ENCODE peak calls at places on chromosomes 2 and 18, in five cellular contexts. G, W, V, Q and B are unnamed samples. For H3K4me1, the result is how much of the 10 kb centered on the place peaks cover.

GRCh38 chr2:188833331-188833730 is 140.8 kb upstream of the COL3A1 start:
- DNase-seq in V (no peak), Q (no peak), G (no peak), W (no peak), B (no peak)

GRCh38 chr2:99771691-99772333 is 282.0 kb upstream of the REV1 start:
- DNase-seq in V (no peak), G (no peak), W (no peak), Q (no peak), B (no peak)

GRCh38 chr2:36178384-36178783 is 177.2 kb upstream of the CRIM1 start:
- DNase-seq in W (no peak), G (no peak), V (no peak), Q (peak), B (no peak)

GRCh38 chr2:28355521-28356094 is 37.0 kb upstream of the FOSL2 start:
- DNase-seq in V (peak), G (peak), W (no peak), Q (no peak), B (no peak)

GRCh38 chr18:42053188-42053781 is 98.3 kb downstream of the PIK3C3 start:
- DNase-seq in V (peak), G (peak), W (peak), Q (peak), B (peak)

GRCh38 chr2:27891820-27892105 is 1.2 kb downstream of the BABAM2 start:
- DNase-seq in Q (peak), V (no peak), G (no peak), W (no peak), B (no peak)

GRCh38 chr2:113105047-113105446 is 22.4 kb upstream of the IL1RN start:
- DNase-seq in Q (peak), G (no peak), W (no peak), V (no peak), B (no peak)

GRCh38 chr2:169479257-169480078 is at the start of gene BBS5:
- DNase-seq in Q (peak), V (peak), W (peak), G (peak), B (peak)

GRCh38 chr2:232886632-232887031 is 16.6 kb downstream of the SNORC start:
- DNase-seq in G (no peak), Q (no peak), W (no peak), V (no peak), B (no peak)

GRCh38 chr18:78069784-78070664 is 820.4 kb downstream of the GALR1 start:
- DNase-seq in W (no peak), Q (no peak), G (peak), V (no peak), B (no peak)

GRCh38 chr2:207015901-207016300 is 76.6 kb downstream of the CPO start:
- DNase-seq in Q (no peak), G (no peak), V (no peak), W (no peak), B (no peak)

GRCh38 chr2:174901075-174901474 is 104.1 kb downstream of the CHN1 start:
- DNase-seq in Q (no peak), W (no peak), G (no peak), V (no peak), B (no peak)

GRCh38 chr2:64675860-64676259 is 22.1 kb upstream of the SERTAD2 start:
- DNase-seq in Q (peak), W (no peak), G (no peak), V (peak), B (peak)

GRCh38 chr2:46846454-46846990 is 69.1 kb downstream of the MCFD2 start:
- DNase-seq in V (no peak), G (no peak), Q (no peak), W (no peak), B (no peak)

GRCh38 chr2:46845542-46846453 is 69.8 kb downstream of the MCFD2 start:
- DNase-seq in W (no peak), Q (no peak), G (peak), V (no peak), B (peak)

GRCh38 chr2:46842876-46843275 is 72.7 kb downstream of the MCFD2 start:
- DNase-seq in W (no peak), Q (no peak), G (no peak), V (no peak), B (no peak)

GRCh38 chr2:46844034-46844433 is 71.6 kb downstream of the MCFD2 start:
- DNase-seq in G (no peak), W (no peak), Q (no peak), V (no peak), B (no peak)

DNA sequence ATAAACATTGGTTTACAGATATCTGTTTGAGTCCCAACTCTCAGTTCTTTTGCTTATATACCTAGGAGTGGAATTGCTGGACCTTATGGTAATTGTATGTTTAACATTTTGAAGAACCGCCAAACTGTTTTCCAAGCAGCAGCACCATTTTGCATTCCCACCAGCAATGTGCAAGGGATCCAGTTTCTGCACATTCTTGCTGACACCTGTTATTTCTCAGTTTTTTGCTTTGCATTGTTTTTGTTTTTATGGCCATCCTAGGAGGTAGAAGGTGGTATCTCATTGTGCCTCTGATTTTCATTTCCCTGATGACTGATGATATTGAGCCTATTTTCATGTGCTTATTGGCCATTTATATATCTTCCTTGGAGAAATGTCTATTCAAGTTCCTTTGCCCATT is 71.2 kb downstream of the MCFD2 start:
- DNase-seq in V (no peak), W (no peak), G (no peak), Q (no peak), B (no peak)
- H3K4me1 ChIP-seq in V (under half), W (under half), G (under half), Q (under half), B (under half)

DNA sequence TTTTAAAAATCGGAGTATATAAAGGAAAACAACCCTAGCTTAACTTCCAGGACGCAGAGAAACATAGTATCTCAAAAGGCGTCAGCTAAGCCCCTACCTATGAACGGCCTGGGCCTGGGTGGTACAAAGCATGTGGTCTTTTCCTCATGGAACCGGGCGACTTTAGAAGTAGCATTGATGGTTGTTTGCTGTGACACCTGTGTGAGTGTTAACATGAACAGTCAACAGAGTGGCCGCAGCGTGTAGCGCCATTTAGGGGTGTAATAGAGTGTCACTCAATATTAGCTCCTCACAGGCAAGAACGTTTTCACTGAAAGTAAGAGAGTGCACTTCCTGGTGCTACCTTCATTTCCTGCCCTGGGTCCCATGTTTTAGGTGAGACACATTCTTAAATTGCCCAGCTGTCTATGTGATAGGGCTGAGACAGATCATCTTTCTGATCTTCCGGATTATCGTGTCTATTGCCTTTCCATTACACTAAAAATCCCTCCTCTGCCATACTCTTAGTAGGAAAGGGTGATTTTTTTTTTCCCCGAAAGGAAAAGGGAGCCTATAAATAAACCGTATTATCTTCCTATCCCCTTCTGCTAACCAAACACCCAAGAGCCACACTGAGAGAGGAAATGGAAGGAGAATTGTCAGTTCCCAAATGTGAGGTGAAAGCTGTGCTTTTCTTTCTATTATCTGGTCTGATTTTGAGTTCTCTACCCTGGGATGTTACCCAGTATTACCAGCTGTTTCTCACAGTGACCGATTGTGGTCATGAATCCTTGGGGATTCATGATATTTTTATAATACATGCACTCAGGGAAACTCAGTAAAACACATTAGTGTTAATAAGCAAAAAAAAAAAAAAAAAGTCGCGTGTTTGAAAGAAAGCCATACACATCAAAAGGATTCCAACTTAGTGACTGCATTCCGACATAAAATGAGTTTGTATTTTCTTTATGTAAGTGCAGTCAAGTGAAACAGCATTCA is 1.4 kb downstream of the GORASP2 start:
- DNase-seq in Q (peak), V (peak), G (peak), W (peak), B (peak)
- H3K4me1 ChIP-seq in Q (under half), V (under half), G (under half), W (under half), B (under half)

GRCh38 chr2:241321033-241321432 is 5.3 kb downstream of the SEPTIN2 start:
- DNase-seq in W (no peak), V (no peak), Q (no peak), G (no peak), B (no peak)

GRCh38 chr2:241324775-241325174 is 9.1 kb downstream of the SEPTIN2 start:
- DNase-seq in G (no peak), W (no peak), V (no peak), Q (no peak), B (no peak)

GRCh38 chr2:241321911-241322310 is 6.2 kb downstream of the SEPTIN2 start:
- DNase-seq in Q (no peak), V (no peak), W (no peak), G (no peak), B (no peak)

GRCh38 chr2:241325257-241325656 is 9.5 kb downstream of the SEPTIN2 start:
- DNase-seq in W (no peak), V (no peak), G (no peak), Q (no peak), B (no peak)

GRCh38 chr2:241323777-241324176 is 8.1 kb downstream of the SEPTIN2 start:
- DNase-seq in V (no peak), G (no peak), Q (no peak), W (no peak), B (no peak)
- H3K4me1 ChIP-seq in V (under half), G (under half), Q (under half), W (under half), B (under half)

GRCh38 chr2:235005603-235006259 is 53.9 kb downstream of the SH3BP4 start:
- DNase-seq in G (no peak), W (no peak), Q (no peak), V (no peak), B (no peak)
- H3K4me1 ChIP-seq in G (under half), W (under half), Q (under half), V (half or more), B (under half)

GRCh38 chr2:37579314-37579713 is 92.1 kb downstream of the CDC42EP3 start:
- DNase-seq in W (no peak), G (no peak), Q (no peak), V (no peak), B (no peak)

GRCh38 chr2:37582371-37582770 is 89.1 kb downstream of the CDC42EP3 start:
- DNase-seq in W (no peak), Q (no peak), G (no peak), V (no peak), B (no peak)

GRCh38 chr2:37583402-37583801 is 88.0 kb downstream of the CDC42EP3 start:
- DNase-seq in W (no peak), V (no peak), G (no peak), Q (no peak), B (peak)

GRCh38 chr2:37582911-37583310 is 88.5 kb downstream of the CDC42EP3 start:
- DNase-seq in G (no peak), W (no peak), V (no peak), Q (no peak), B (no peak)

GRCh38 chr2:37581433-37581832 is 90.0 kb downstream of the CDC42EP3 start:
- DNase-seq in Q (no peak), G (no peak), W (no peak), V (no peak), B (no peak)
- H3K4me1 ChIP-seq in Q (under half), G (under half), W (under half), V (under half), B (under half)

GRCh38 chr18:37551249-37551648 is 14.3 kb downstream of the CELF4 start:
- DNase-seq in W (no peak), V (no peak), Q (no peak), G (no peak), B (no peak)

GRCh38 chr18:37550118-37550875 is 15.3 kb downstream of the CELF4 start:
- DNase-seq in V (no peak), G (no peak), W (no peak), Q (no peak), B (no peak)

GRCh38 chr18:37546651-37547050 is 18.9 kb downstream of the CELF4 start:
- DNase-seq in G (no peak), Q (no peak), V (no peak), W (no peak), B (no peak)

GRCh38 chr18:37547196-37547595 is 18.4 kb downstream of the CELF4 start:
- DNase-seq in Q (no peak), V (no peak), W (no peak), G (no peak), B (no peak)

DNA sequence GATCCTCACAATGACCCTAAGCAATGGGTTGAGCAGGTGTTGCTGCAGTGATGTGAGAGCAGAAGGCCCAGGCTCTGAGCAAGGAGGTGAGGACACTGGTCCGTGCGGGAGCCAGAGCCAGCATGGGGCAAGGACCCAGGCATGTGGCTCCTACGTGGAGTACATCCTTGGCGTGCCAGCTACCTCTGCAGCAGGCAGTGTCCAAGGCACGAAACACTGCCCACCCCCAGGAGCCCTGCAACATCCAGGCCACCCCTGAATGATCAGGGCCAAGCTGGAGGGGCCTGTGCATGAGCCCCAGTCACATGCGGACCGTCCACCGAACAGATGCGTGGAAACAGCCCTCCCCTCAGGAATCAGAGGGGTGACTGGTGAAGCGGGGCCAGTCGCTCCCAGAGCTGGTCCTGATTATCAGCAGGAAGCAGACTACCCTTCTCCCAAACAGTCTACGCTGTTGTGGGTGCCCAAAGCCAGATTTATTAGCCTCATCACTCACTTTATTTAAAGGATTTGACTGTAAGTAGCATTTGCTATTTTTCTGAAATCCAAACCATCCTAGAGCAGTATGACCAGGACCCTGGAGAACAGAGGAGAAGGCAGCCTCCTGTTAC is 16.8 kb downstream of the CELF4 start:
- DNase-seq in Q (no peak), G (no peak), V (no peak), W (no peak), B (no peak)
- H3K4me1 ChIP-seq in Q (under half), G (under half), V (under half), W (under half), B (under half)